ENCODE peak calls at places on chromosomes 7 and 10, in four cellular contexts. K, E, N and Z are unnamed samples.

GRCh38 chr7:153151766-153152165 is 392.2 kb downstream of the ACTR3B start:
- DNase-seq in E (no peak), K (no peak), N (no peak), Z (no peak)

GRCh38 chr7:90708841-90709317 is 112.8 kb downstream of the CDK14 start:
- DNase-seq in E (peak), K (peak), N (no peak), Z (peak)

GRCh38 chr7:132154248-132154647 is 422.0 kb downstream of the PLXNA4 start:
- DNase-seq in E (no peak), K (no peak), N (no peak), Z (no peak)

GRCh38 chr7:13276977-13277376 is 589.5 kb downstream of the ARL4A start:
- DNase-seq in K (no peak), E (no peak), N (no peak), Z (no peak)

GRCh38 chr10:71573562-71574300 is 145.8 kb downstream of the C10orf105 start:
- DNase-seq in E (no peak), K (no peak), N (no peak), Z (no peak)

GRCh38 chr7:150409300-150410030 is 30.3 kb downstream of the ZNF775 start:
- DNase-seq in N (no peak), E (no peak), K (no peak), Z (no peak)

GRCh38 chr10:112750427-112751167 is 199.4 kb upstream of the TCF7L2 start:
- DNase-seq in N (no peak), K (no peak), E (no peak), Z (no peak)

GRCh38 chr7:33849004-33849403 is 56.3 kb upstream of the BMPER start:
- DNase-seq in N (no peak), E (no peak), K (no peak), Z (no peak)

GRCh38 chr7:141178486-141179135 is 104.7 kb downstream of the TMEM178B start:
- DNase-seq in E (no peak), K (no peak), N (no peak), Z (no peak)

GRCh38 chr7:55387062-55387965 is 22.2 kb downstream of the LANCL2 start:
- DNase-seq in N (no peak), K (no peak), E (no peak), Z (no peak)

GRCh38 chr10:43117777-43118583 is 20.3 kb upstream of the CSGALNACT2 start:
- DNase-seq in N (no peak), E (no peak), K (no peak), Z (no peak)

GRCh38 chr7:99505324-99505662 is 831 bp downstream of the ZKSCAN5 start:
- DNase-seq in N (no peak), K (no peak), E (no peak), Z (no peak)

GRCh38 chr10:81874878-81875679 is at the start of gene NRG3:
- DNase-seq in E (no peak), K (peak), N (no peak), Z (no peak)

GRCh38 chr7:22920664-22921063 is 93.3 kb downstream of the HYCC1 start:
- DNase-seq in E (no peak), K (no peak), N (no peak), Z (no peak)

GRCh38 chr10:122068844-122069243 is 79.9 kb downstream of the TACC2 start:
- DNase-seq in E (no peak), N (no peak), K (no peak), Z (no peak)

GRCh38 chr10:125231116-125231812 is 70.9 kb upstream of the CTBP2 start:
- DNase-seq in N (peak), K (peak), E (no peak), Z (peak)

GRCh38 chr7:99098824-99099498 is 44.9 kb downstream of the SMURF1 start:
- DNase-seq in N (no peak), E (no peak), K (peak), Z (peak)

GRCh38 chr10:61279400-61279799 is 173.8 kb downstream of the TMEM26 start:
- DNase-seq in K (no peak), N (no peak), E (no peak), Z (no peak)

DNA sequence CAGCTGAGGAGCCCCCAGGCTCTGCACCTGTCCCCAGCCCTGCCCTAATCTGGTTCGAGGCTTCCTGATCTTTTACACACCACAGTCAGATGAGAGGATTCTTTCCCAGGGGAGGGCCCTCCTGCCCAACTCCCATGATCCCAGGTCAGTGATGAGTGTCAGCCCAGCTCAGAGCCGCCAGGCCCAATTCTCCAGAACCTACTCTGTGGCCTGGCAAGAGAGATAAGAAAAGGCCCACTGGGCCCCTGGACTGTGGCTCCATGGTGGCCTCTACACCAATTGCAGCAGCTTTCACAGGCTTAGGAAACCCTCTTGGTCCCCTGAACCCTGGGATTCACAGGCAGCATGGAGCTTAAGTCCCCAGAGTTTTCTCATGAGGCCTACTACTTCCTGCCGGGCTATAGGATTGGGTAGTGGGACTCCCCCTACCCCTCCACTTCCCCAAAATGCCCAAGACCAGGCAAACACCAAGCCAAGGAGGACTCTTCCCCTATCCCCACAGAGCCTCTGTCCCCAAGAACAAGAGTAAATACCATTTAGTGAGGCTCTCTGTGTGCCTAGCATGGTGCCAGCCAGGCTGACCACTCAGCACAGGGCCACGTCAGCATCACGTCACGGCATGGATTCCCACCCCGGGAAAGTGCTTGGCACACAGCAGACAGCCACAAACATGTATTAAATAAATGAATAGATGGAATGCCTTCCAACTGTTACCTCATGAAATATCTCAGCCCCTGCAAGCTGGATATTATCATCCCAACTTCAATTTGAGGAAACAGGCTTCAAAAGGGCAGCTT is 100.0 kb downstream of the GRID1 start:
- DNase-seq in K (no peak), E (no peak), N (no peak), Z (no peak)
- TF ChIP-seq SUZ12 in K (no peak), E (no peak), N (no peak), Z (no peak)

GRCh38 chr10:69537449-69537848 is 35.8 kb downstream of the NEUROG3 start:
- DNase-seq in E (no peak), K (no peak), N (no peak), Z (no peak)
- TF ChIP-seq SUZ12 in E (no peak), K (no peak), N (no peak), Z (no peak)

GRCh38 chr10:86711237-86711956 is 43.1 kb downstream of the LDB3 start:
- DNase-seq in E (peak), K (peak), N (peak), Z (peak)
- TF ChIP-seq SUZ12 in E (no peak), K (no peak), N (no peak), Z (no peak)

GRCh38 chr10:104922810-104923209 is 281.7 kb downstream of the SORCS3 start:
- DNase-seq in N (no peak), E (peak), K (no peak), Z (no peak)

GRCh38 chr10:104923501-104923900 is 282.4 kb downstream of the SORCS3 start:
- DNase-seq in K (no peak), E (no peak), N (no peak), Z (no peak)

GRCh38 chr10:104928733-104929132 is 287.6 kb downstream of the SORCS3 start:
- DNase-seq in N (no peak), K (no peak), E (no peak), Z (no peak)

GRCh38 chr10:104924101-104924795 is 283.2 kb downstream of the SORCS3 start:
- DNase-seq in E (no peak), K (no peak), N (no peak), Z (no peak)

GRCh38 chr10:104925232-104925851 is 284.3 kb downstream of the SORCS3 start:
- DNase-seq in K (peak), E (no peak), N (peak), Z (peak)
- TF ChIP-seq SUZ12 in K (no peak), E (no peak), N (no peak), Z (no peak)

DNA sequence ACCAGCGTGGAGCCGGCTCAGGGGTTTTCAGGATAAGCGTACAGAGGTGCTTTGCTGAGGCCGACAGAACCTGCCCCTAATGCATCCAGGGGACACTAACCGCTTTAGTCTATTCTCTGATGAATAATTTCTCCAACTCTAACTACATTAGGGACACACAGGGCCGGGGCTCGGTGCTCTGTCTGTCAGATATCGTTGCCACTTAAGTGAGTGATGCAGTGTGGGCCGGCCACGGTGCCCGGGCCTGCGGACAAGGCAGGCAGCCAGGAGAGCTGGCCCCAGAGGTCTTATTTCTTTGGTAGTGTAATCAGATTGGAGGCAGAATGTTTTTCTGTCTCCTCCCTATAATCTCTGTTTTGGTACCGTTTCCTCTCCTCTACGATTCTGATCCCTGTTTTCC is 62.7 kb downstream of the ADRA2A start:
- DNase-seq in N (no peak), E (no peak), K (no peak), Z (no peak)
- TF ChIP-seq SUZ12 in N (no peak), E (no peak), K (no peak), Z (no peak)

DNA sequence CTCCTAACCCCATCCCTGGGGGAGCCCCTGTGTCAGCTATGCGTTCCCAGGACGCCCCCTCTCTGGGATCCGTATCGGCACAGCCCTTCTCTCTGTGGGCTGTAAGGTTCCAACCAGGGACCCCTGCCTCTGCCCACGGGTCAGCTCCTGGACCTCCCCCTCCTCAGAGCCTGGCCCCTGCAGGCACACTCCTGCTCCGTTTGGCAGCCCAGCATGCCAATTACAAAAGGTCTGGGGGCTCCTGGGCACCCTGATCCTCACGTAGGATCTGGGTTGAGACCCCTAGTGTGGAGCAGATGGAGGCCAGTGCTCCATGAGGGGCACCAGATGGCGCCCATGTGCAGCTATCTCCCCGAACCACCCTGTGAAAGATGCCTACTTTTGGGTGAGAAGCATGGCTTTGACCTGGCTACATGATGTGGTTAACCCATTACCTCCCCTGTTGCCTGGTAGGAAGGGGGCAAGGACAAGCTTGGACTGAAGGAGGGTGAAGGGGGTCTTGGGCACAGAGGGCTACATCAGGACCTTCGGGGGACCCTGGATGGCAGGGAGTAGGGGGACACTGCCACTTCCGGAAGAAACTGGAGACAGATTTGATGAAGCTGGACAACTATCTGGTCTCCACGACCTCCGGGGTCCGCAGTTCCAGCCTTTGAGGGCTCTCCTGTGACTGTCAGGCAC is 9.0 kb downstream of the TACR2 start:
- DNase-seq in E (no peak), K (peak), N (no peak), Z (no peak)
- TF ChIP-seq SUZ12 in E (no peak), K (no peak), N (no peak), Z (no peak)

DNA sequence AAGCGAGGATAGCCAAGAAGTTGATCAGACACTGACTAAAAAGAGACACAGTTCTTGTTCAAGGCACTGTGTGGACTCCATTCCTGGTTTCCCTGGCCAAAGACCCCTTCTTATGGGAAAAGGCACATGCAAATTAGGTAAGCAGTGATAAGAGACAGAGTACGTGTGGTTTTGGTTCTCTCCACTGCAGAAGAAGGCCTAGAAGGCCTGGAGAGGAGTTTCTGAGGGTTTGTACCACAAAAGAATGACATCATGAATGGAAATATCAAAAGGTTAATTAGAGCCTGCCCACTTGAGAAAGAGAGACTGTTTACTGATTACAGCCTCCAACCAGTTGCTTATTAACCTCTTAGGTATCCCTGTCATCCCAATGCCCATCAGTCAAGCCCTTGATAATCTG is 137.5 kb downstream of the ZNF365 start:
- DNase-seq in E (peak), K (no peak), N (no peak), Z (no peak)
- TF ChIP-seq SUZ12 in E (no peak), K (no peak), N (no peak), Z (no peak)

DNA sequence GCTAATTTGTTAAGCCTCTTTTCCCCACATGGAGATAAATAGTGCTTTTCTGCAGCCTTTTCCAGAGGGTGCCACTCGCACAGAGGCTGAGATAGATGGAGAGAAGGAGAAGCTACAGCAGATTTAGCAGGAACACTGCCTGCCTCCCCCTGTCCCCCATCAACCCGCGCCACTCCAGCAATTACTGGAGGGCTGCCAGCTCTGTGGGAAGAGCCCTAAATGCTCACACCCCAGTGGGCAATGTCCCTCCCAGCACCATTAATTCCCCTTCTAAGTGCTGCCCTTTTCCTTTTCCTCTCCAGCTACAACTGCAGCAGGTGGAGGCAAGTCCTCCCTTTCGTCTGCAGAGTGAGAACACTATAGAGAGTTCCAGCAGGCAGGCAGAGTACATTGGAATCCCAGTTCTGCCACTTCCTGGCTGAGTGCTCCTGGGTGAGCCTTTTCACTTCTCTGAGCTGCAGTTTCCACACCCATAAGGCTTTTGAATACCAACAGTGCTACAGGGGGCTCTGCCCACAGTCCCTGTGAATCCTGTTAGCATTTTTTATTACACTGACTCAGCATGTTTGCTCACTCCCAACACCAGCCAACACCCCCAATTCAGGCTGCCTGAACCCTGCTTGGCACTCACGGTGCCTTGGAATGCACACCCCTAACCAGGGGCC is 447.1 kb downstream of the GRID1 start:
- DNase-seq in E (no peak), K (no peak), N (no peak), Z (no peak)
- TF ChIP-seq SUZ12 in E (no peak), K (no peak), N (no peak), Z (no peak)

GRCh38 chr10:7303067-7303629 is 107.7 kb downstream of the SFMBT2 start:
- DNase-seq in N (no peak), E (no peak), K (no peak), Z (no peak)

GRCh38 chr10:7301039-7301768 is 109.6 kb downstream of the SFMBT2 start:
- DNase-seq in N (no peak), E (no peak), K (peak), Z (no peak)

GRCh38 chr10:7298495-7298894 is 112.3 kb downstream of the SFMBT2 start:
- DNase-seq in E (no peak), K (no peak), N (no peak), Z (no peak)

GRCh38 chr10:7302393-7303054 is 108.3 kb downstream of the SFMBT2 start:
- DNase-seq in N (no peak), E (no peak), K (peak), Z (no peak)

GRCh38 chr10:7300327-7300726 is 110.5 kb downstream of the SFMBT2 start:
- DNase-seq in E (no peak), N (no peak), K (no peak), Z (no peak)
- TF ChIP-seq SUZ12 in E (no peak), N (no peak), K (no peak), Z (no peak)

DNA sequence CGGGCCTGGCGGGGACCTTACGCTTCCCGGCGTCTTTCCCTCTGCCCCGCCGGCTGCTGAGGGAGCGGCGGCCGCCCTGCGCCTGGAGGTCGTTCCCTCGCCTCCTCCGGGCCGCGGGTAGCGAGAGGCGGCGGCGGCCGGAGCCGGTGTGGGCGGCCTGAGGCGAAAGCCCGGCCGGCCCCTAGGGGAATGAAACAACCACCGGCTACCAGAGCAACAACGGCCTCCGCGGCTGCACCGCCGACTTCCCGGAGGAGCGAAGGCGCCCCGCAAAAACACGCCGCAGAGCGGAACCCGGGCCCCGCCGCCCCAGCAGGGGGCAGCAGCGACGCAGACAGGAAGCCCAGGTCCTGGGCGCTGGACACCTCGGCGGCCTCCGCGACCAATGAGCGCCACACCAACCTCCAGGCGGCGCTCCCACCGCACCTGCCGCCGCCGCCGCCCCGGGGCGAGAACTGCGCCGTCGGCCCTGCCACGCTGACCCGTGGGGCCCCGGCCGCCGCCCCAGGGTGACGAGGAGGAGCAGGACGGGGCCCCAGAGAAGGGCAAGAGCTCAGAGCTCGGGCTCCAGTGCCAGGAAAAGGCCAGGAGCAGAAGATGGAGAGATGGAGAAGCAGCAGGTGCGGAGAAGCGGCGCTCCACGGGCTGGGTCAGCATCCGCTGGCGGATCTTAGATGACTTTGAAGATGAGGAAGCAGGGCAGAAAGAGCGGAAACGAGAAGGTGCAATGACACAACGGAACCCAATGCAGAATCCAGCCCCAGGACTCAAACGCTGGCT is 10.4 kb upstream of the ACSM6 start:
- DNase-seq in E (peak), K (peak), N (peak), Z (peak)
- TF ChIP-seq SUZ12 in E (no peak), K (no peak), N (no peak), Z (no peak)